ENCODE peak calls at places on chromosomes 1 and 21, in nine cellular contexts. D is nephron progenitor cell; J is Calu3; F is T-helper 1 cell; E is ecto neural progenitor cell; Z is activated gamma-delta T cell treated with anti-CD3 and anti-CD28 coated beads, Interleukin-2, amount 50 U/mL, for 16 hours; O is T-helper 2 cell; W is activated T-helper 1 cell treated with Interleukin-2 at 50 U/mL for 16 hours; N is OCI-LY7. R is an unnamed sample.
A peak's percentile ranks its signal among the peaks of the same experiment; 100 is the strongest.

GRCh38 chr1:69648486-69648885 is 80.8 kb downstream of the LRRC7 start:
- DNase-seq in N (no peak), O (no peak), J (no peak), F (no peak), Z (no peak), E (no peak), D (no peak), W (no peak), R (no peak)

GRCh38 chr1:30373471-30374399 is 349.6 kb downstream of the MATN1 start:
- DNase-seq in W (no peak), Z (no peak), F (no peak), N (no peak), E (peak; percentile 33), D (no peak), J (no peak), O (no peak), R (no peak)

GRCh38 chr1:215377736-215378135 is 189.4 kb upstream of the KCTD3 start:
- DNase-seq in O (no peak), W (no peak), F (no peak), N (no peak), Z (no peak), J (no peak), D (no peak), E (no peak), R (no peak)

GRCh38 chr1:182684128-182684828 is at the start of gene RGS8:
- DNase-seq in W (no peak), F (no peak), N (no peak), Z (no peak), D (peak; percentile 32), J (no peak), O (no peak), E (no peak), R (no peak)

GRCh38 chr21:31945576-31945975 is 72.8 kb downstream of the HUNK start:
- DNase-seq in N (no peak), D (no peak), Z (no peak), J (no peak), F (no peak), O (no peak), W (no peak), E (no peak), R (no peak)

GRCh38 chr1:228163004-228163753 is 2.4 kb upstream of the IBA57 start:
- DNase-seq in Z (no peak), W (no peak), E (no peak), D (no peak), F (no peak), J (peak; percentile 65), N (no peak), O (no peak), R (no peak)

GRCh38 chr1:40594187-40594531 is 62.7 kb downstream of the ZNF684 start:
- DNase-seq in Z (no peak), J (no peak), D (no peak), E (no peak), O (no peak), W (no peak), F (no peak), N (no peak), R (no peak)

GRCh38 chr1:2356911-2357845 is 34.2 kb downstream of the MORN1 start:
- DNase-seq in F (no peak), E (no peak), N (no peak), D (peak; percentile 4), O (no peak), Z (no peak), W (no peak), J (no peak), R (no peak)

GRCh38 chr1:7973086-7973485 is 11.6 kb downstream of the PARK7 start:
- DNase-seq in O (no peak), D (no peak), N (no peak), F (no peak), W (no peak), J (no peak), E (no peak), Z (no peak), R (no peak)

GRCh38 chr1:210407207-210407886 is 78.6 kb downstream of the HHAT start:
- DNase-seq in N (peak; percentile 63), F (peak; percentile 62), J (peak; percentile 70), Z (peak; percentile 62), E (peak; percentile 83), W (peak; percentile 58), O (peak; percentile 56), D (peak; percentile 87), R (peak; percentile 62)

GRCh38 chr1:10643607-10644306 is 152.7 kb downstream of the CASZ1 start:
- DNase-seq in W (no peak), N (no peak), E (no peak), Z (no peak), O (no peak), D (no peak), F (no peak), J (no peak), R (no peak)

GRCh38 chr1:244963231-244963826 is 99.0 kb upstream of the HNRNPU start:
- DNase-seq in O (no peak), F (no peak), N (no peak), D (no peak), W (no peak), E (no peak), Z (no peak), J (no peak), R (no peak)

GRCh38 chr1:179154437-179154836 is 72.6 kb downstream of the TOR3A start:
- DNase-seq in E (no peak), F (no peak), O (no peak), N (no peak), Z (no peak), J (no peak), D (no peak), W (no peak), R (no peak)

GRCh38 chr1:17768651-17769241 is 13.6 kb downstream of the ACTL8 start:
- DNase-seq in F (no peak), N (no peak), J (no peak), O (no peak), W (no peak), Z (no peak), D (no peak), E (no peak), R (no peak)

GRCh38 chr1:53326598-53327182 is 1.2 kb downstream of the LRP8 start:
- DNase-seq in F (no peak), O (peak; percentile 70), N (peak; percentile 76), W (no peak), D (peak; percentile 64), Z (no peak), E (peak; percentile 71), J (peak; percentile 46), R (no peak)

GRCh38 chr1:1264026-1264425 is 9.6 kb downstream of the UBE2J2 start:
- DNase-seq in D (no peak), E (no peak), J (no peak), N (no peak), W (no peak), O (no peak), Z (no peak), F (no peak), R (no peak)

GRCh38 chr21:18409579-18409978 is 6.0 kb upstream of the TMPRSS15 start:
- DNase-seq in E (no peak), J (no peak), D (no peak), W (no peak), Z (no peak), F (no peak), O (no peak), N (no peak), R (no peak)

GRCh38 chr21:45220714-45221113 is 67.0 kb downstream of the POFUT2 start:
- DNase-seq in E (no peak), Z (no peak), D (no peak), J (no peak), W (no peak), N (no peak), F (no peak), O (no peak), R (no peak)

GRCh38 chr1:35577071-35577998 is 4.2 kb downstream of the TFAP2E start:
- DNase-seq in Z (peak; percentile 42), O (peak; percentile 91), J (no peak), N (peak; percentile 87), W (peak; percentile 55), E (peak; percentile 65), D (peak; percentile 51), F (peak; percentile 41), R (peak; percentile 61)

GRCh38 chr1:209105769-209106168 is 477.7 kb upstream of the CAMK1G start:
- DNase-seq in O (no peak), F (no peak), D (no peak), J (no peak), Z (no peak), N (no peak), W (no peak), E (no peak), R (no peak)

GRCh38 chr1:19770436-19771190 is 29.1 kb downstream of the TMCO4 start:
- DNase-seq in E (no peak), J (no peak), Z (no peak), O (no peak), W (no peak), D (no peak), N (no peak), F (no peak), R (no peak)

GRCh38 chr1:225532240-225532944 is 104.6 kb upstream of the LBR start:
- DNase-seq in Z (no peak), E (no peak), D (no peak), W (no peak), F (no peak), O (no peak), J (no peak), N (no peak), R (no peak)

R was measured in effector memory CD8-positive, alpha-beta T cell.